ENCODE peak calls at places on chromosome 4, in six cellular contexts. X is astrocyte of the spinal cord; O is NCI-H82; U is iPS DF 6.9; E is NCI-H2081; B is activated CD4-positive, CD25-positive, alpha-beta regulatory T cell. S is an unnamed sample.

GRCh38 chr4:134072137-134072536 is 129.5 kb downstream of the PABPC4L start:
- DNase-seq in X (no peak), O (no peak), U (no peak), E (no peak), B (no peak), S (no peak)

GRCh38 chr4:95546866-95547707 is 1.7 kb downstream of the UNC5C start:
- DNase-seq in X (no peak), O (peak), U (no peak), E (no peak), B (no peak), S (peak)

GRCh38 chr4:121277194-121278105 is 103.4 kb downstream of the QRFPR start:
- DNase-seq in X (no peak), O (peak), U (peak), E (no peak), B (no peak), S (peak)

GRCh38 chr4:3070709-3071500 is 3.4 kb downstream of the HTT-AS start:
- DNase-seq in X (no peak), O (no peak), U (no peak), E (no peak), B (no peak), S (no peak)

GRCh38 chr4:69092190-69092589 is 4.1 kb upstream of the UGT2B7 start:
- DNase-seq in X (peak), O (no peak), U (no peak), E (peak), B (no peak), S (peak)

GRCh38 chr4:187103351-187103750 is 379.7 kb upstream of the FAT1 start:
- DNase-seq in X (no peak), O (no peak), U (no peak), E (peak), B (no peak), S (peak)

GRCh38 chr4:54872246-54872645 is 214.5 kb downstream of the KIT start:
- DNase-seq in X (peak), O (no peak), U (no peak), E (no peak), B (no peak), S (no peak)

GRCh38 chr4:98722000-98722399 is 63.6 kb upstream of the TSPAN5 start:
- DNase-seq in X (no peak), O (no peak), U (no peak), E (no peak), B (no peak), S (no peak)

GRCh38 chr4:174069848-174070330 is 213.6 kb downstream of the FBXO8 start:
- DNase-seq in X (no peak), O (peak), U (no peak), E (peak), B (no peak), S (peak)

GRCh38 chr4:111854494-111855087 is 290.7 kb upstream of the FAM241A start:
- DNase-seq in X (peak), O (peak), U (no peak), E (peak), B (no peak), S (peak)

GRCh38 chr4:138242076-138242829 is at the start of gene SLC7A11:
- DNase-seq in X (peak), O (peak), U (peak), E (peak), B (no peak), S (peak)

GRCh38 chr4:54959656-54960055 is 165.7 kb downstream of the KDR start:
- DNase-seq in X (peak), O (no peak), U (no peak), E (no peak), B (no peak), S (no peak)

GRCh38 chr4:149321438-149321837 is 494.2 kb downstream of the IQCM start:
- DNase-seq in X (no peak), O (no peak), U (no peak), E (no peak), B (no peak), S (no peak)

S was measured in NCI-H69.